ENCODE peak calls at places on chromosomes 5 and 9, in nine cellular contexts. One of them, this sample, is unnamed.

GRCh38 chr5:136249678-136250266 is 56.8 kb upstream of the SMIM32 start:
- DNase-seq in endothelial cell: peak
- DNase-seq in HCT116: peak
- DNase-seq in stimulated activated CD8-positive, alpha-beta memory T cell treated with anti-CD3 and anti-CD28 coated beads, Interleukin-4, amount 100 ng/mL, for 1 hour: no peak
- DNase-seq in activated T-cell treated with anti-CD3 and anti-CD28 coated beads, Interleukin-2, amount 50 U/mL, for 72 hours: peak
- DNase-seq in CD4-positive, alpha-beta T cell: no peak
- DNase-seq in lower leg skin: no peak
- DNase-seq in activated naive CD4-positive, alpha-beta T cell: no peak
- DNase-seq in cardiac muscle cell: peak
- DNase-seq in this sample: peak

GRCh38 chr5:27472000-27472763 is 433.8 kb upstream of the CDH9 start:
- DNase-seq in endothelial cell: peak
- DNase-seq in HCT116: no peak
- DNase-seq in stimulated activated CD8-positive, alpha-beta memory T cell treated with anti-CD3 and anti-CD28 coated beads, Interleukin-4, amount 100 ng/mL, for 1 hour: no peak
- DNase-seq in activated T-cell treated with anti-CD3 and anti-CD28 coated beads, Interleukin-2, amount 50 U/mL, for 72 hours: no peak
- DNase-seq in CD4-positive, alpha-beta T cell: no peak
- DNase-seq in lower leg skin: no peak
- DNase-seq in activated naive CD4-positive, alpha-beta T cell: no peak
- DNase-seq in cardiac muscle cell: peak
- DNase-seq in this sample: no peak

GRCh38 chr9:35618325-35618727 is at the start of gene CD72:
- DNase-seq in endothelial cell: no peak
- DNase-seq in HCT116: no peak
- DNase-seq in stimulated activated CD8-positive, alpha-beta memory T cell treated with anti-CD3 and anti-CD28 coated beads, Interleukin-4, amount 100 ng/mL, for 1 hour: no peak
- DNase-seq in activated T-cell treated with anti-CD3 and anti-CD28 coated beads, Interleukin-2, amount 50 U/mL, for 72 hours: no peak
- DNase-seq in CD4-positive, alpha-beta T cell: no peak
- DNase-seq in lower leg skin: peak
- DNase-seq in activated naive CD4-positive, alpha-beta T cell: no peak
- DNase-seq in cardiac muscle cell: no peak
- DNase-seq in this sample: no peak

GRCh38 chr5:60257852-60258251 is 364.3 kb upstream of the PDE4D start:
- DNase-seq in endothelial cell: no peak
- DNase-seq in HCT116: no peak
- DNase-seq in stimulated activated CD8-positive, alpha-beta memory T cell treated with anti-CD3 and anti-CD28 coated beads, Interleukin-4, amount 100 ng/mL, for 1 hour: no peak
- DNase-seq in activated T-cell treated with anti-CD3 and anti-CD28 coated beads, Interleukin-2, amount 50 U/mL, for 72 hours: no peak
- DNase-seq in CD4-positive, alpha-beta T cell: no peak
- DNase-seq in lower leg skin: no peak
- DNase-seq in activated naive CD4-positive, alpha-beta T cell: no peak
- DNase-seq in cardiac muscle cell: no peak
- DNase-seq in this sample: no peak

GRCh38 chr5:81165493-81166119 is 67.5 kb upstream of the CKMT2 start:
- DNase-seq in endothelial cell: peak
- DNase-seq in HCT116: peak
- DNase-seq in stimulated activated CD8-positive, alpha-beta memory T cell treated with anti-CD3 and anti-CD28 coated beads, Interleukin-4, amount 100 ng/mL, for 1 hour: no peak
- DNase-seq in activated T-cell treated with anti-CD3 and anti-CD28 coated beads, Interleukin-2, amount 50 U/mL, for 72 hours: peak
- DNase-seq in CD4-positive, alpha-beta T cell: peak
- DNase-seq in lower leg skin: no peak
- DNase-seq in activated naive CD4-positive, alpha-beta T cell: peak
- DNase-seq in cardiac muscle cell: peak
- DNase-seq in this sample: peak

GRCh38 chr5:131413605-131414559 is 150.0 kb downstream of the CDC42SE2 start:
- DNase-seq in endothelial cell: no peak
- DNase-seq in HCT116: no peak
- DNase-seq in stimulated activated CD8-positive, alpha-beta memory T cell treated with anti-CD3 and anti-CD28 coated beads, Interleukin-4, amount 100 ng/mL, for 1 hour: no peak
- DNase-seq in activated T-cell treated with anti-CD3 and anti-CD28 coated beads, Interleukin-2, amount 50 U/mL, for 72 hours: peak
- DNase-seq in CD4-positive, alpha-beta T cell: no peak
- DNase-seq in lower leg skin: no peak
- DNase-seq in activated naive CD4-positive, alpha-beta T cell: no peak
- DNase-seq in cardiac muscle cell: no peak
- DNase-seq in this sample: no peak

GRCh38 chr9:137439158-137439714 is 1.9 kb downstream of the ENTPD8 start:
- DNase-seq in endothelial cell: no peak
- DNase-seq in HCT116: no peak
- DNase-seq in stimulated activated CD8-positive, alpha-beta memory T cell treated with anti-CD3 and anti-CD28 coated beads, Interleukin-4, amount 100 ng/mL, for 1 hour: no peak
- DNase-seq in activated T-cell treated with anti-CD3 and anti-CD28 coated beads, Interleukin-2, amount 50 U/mL, for 72 hours: no peak
- DNase-seq in CD4-positive, alpha-beta T cell: no peak
- DNase-seq in lower leg skin: peak
- DNase-seq in activated naive CD4-positive, alpha-beta T cell: no peak
- DNase-seq in cardiac muscle cell: no peak
- DNase-seq in this sample: no peak

GRCh38 chr9:134136117-134136996 is 475 bp downstream of the WDR5 start:
- DNase-seq in endothelial cell: peak
- DNase-seq in HCT116: no peak
- DNase-seq in stimulated activated CD8-positive, alpha-beta memory T cell treated with anti-CD3 and anti-CD28 coated beads, Interleukin-4, amount 100 ng/mL, for 1 hour: no peak
- DNase-seq in activated T-cell treated with anti-CD3 and anti-CD28 coated beads, Interleukin-2, amount 50 U/mL, for 72 hours: peak
- DNase-seq in CD4-positive, alpha-beta T cell: no peak
- DNase-seq in lower leg skin: no peak
- DNase-seq in activated naive CD4-positive, alpha-beta T cell: no peak
- DNase-seq in cardiac muscle cell: peak
- DNase-seq in this sample: no peak

GRCh38 chr5:177459357-177459756 is 12.7 kb downstream of the PRR7 start:
- DNase-seq in endothelial cell: no peak
- DNase-seq in HCT116: no peak
- DNase-seq in stimulated activated CD8-positive, alpha-beta memory T cell treated with anti-CD3 and anti-CD28 coated beads, Interleukin-4, amount 100 ng/mL, for 1 hour: no peak
- DNase-seq in activated T-cell treated with anti-CD3 and anti-CD28 coated beads, Interleukin-2, amount 50 U/mL, for 72 hours: no peak
- DNase-seq in CD4-positive, alpha-beta T cell: no peak
- DNase-seq in lower leg skin: no peak
- DNase-seq in activated naive CD4-positive, alpha-beta T cell: no peak
- DNase-seq in cardiac muscle cell: no peak
- DNase-seq in this sample: no peak

GRCh38 chr5:136000937-136001336 is 27.9 kb upstream of the TGFBI start:
- DNase-seq in endothelial cell: no peak
- DNase-seq in HCT116: no peak
- DNase-seq in stimulated activated CD8-positive, alpha-beta memory T cell treated with anti-CD3 and anti-CD28 coated beads, Interleukin-4, amount 100 ng/mL, for 1 hour: no peak
- DNase-seq in activated T-cell treated with anti-CD3 and anti-CD28 coated beads, Interleukin-2, amount 50 U/mL, for 72 hours: no peak
- DNase-seq in CD4-positive, alpha-beta T cell: no peak
- DNase-seq in lower leg skin: no peak
- DNase-seq in activated naive CD4-positive, alpha-beta T cell: no peak
- DNase-seq in cardiac muscle cell: peak
- DNase-seq in this sample: no peak

GRCh38 chr9:130483281-130483949 is 38.7 kb downstream of the ASS1 start:
- DNase-seq in endothelial cell: no peak
- DNase-seq in HCT116: no peak
- DNase-seq in stimulated activated CD8-positive, alpha-beta memory T cell treated with anti-CD3 and anti-CD28 coated beads, Interleukin-4, amount 100 ng/mL, for 1 hour: no peak
- DNase-seq in activated T-cell treated with anti-CD3 and anti-CD28 coated beads, Interleukin-2, amount 50 U/mL, for 72 hours: no peak
- DNase-seq in CD4-positive, alpha-beta T cell: no peak
- DNase-seq in lower leg skin: no peak
- DNase-seq in activated naive CD4-positive, alpha-beta T cell: no peak
- DNase-seq in cardiac muscle cell: no peak
- DNase-seq in this sample: no peak

GRCh38 chr5:38832810-38833209 is 13.0 kb upstream of the OSMR start:
- DNase-seq in endothelial cell: no peak
- DNase-seq in HCT116: no peak
- DNase-seq in stimulated activated CD8-positive, alpha-beta memory T cell treated with anti-CD3 and anti-CD28 coated beads, Interleukin-4, amount 100 ng/mL, for 1 hour: no peak
- DNase-seq in activated T-cell treated with anti-CD3 and anti-CD28 coated beads, Interleukin-2, amount 50 U/mL, for 72 hours: no peak
- DNase-seq in CD4-positive, alpha-beta T cell: no peak
- DNase-seq in lower leg skin: no peak
- DNase-seq in activated naive CD4-positive, alpha-beta T cell: no peak
- DNase-seq in cardiac muscle cell: no peak
- DNase-seq in this sample: no peak

GRCh38 chr5:59921816-59922215 is 28.3 kb upstream of the PDE4D start:
- DNase-seq in endothelial cell: no peak
- DNase-seq in HCT116: no peak
- DNase-seq in stimulated activated CD8-positive, alpha-beta memory T cell treated with anti-CD3 and anti-CD28 coated beads, Interleukin-4, amount 100 ng/mL, for 1 hour: no peak
- DNase-seq in activated T-cell treated with anti-CD3 and anti-CD28 coated beads, Interleukin-2, amount 50 U/mL, for 72 hours: no peak
- DNase-seq in CD4-positive, alpha-beta T cell: no peak
- DNase-seq in lower leg skin: no peak
- DNase-seq in activated naive CD4-positive, alpha-beta T cell: no peak
- DNase-seq in cardiac muscle cell: no peak
- DNase-seq in this sample: no peak

GRCh38 chr9:89529243-89530030 is 31.5 kb upstream of the SEMA4D start:
- DNase-seq in endothelial cell: no peak
- DNase-seq in HCT116: no peak
- DNase-seq in stimulated activated CD8-positive, alpha-beta memory T cell treated with anti-CD3 and anti-CD28 coated beads, Interleukin-4, amount 100 ng/mL, for 1 hour: no peak
- DNase-seq in activated T-cell treated with anti-CD3 and anti-CD28 coated beads, Interleukin-2, amount 50 U/mL, for 72 hours: no peak
- DNase-seq in CD4-positive, alpha-beta T cell: no peak
- DNase-seq in lower leg skin: no peak
- DNase-seq in activated naive CD4-positive, alpha-beta T cell: no peak
- DNase-seq in cardiac muscle cell: no peak
- DNase-seq in this sample: no peak

This sample was measured in trophoblast cell.